ENCODE peak calls at places on chromosomes 6 and 20, in eight cellular contexts. M, V, F, R, A, U, T and X are unnamed samples.

GRCh38 chr20:23820493-23820892 is 6.0 kb downstream of the CST2 start:
- DNase-seq in R (no peak), U (no peak), V (no peak), A (no peak), F (no peak), T (no peak), M (peak; percentile 35), X (no peak)

GRCh38 chr20:64050261-64051032 is 1.0 kb upstream of the SOX18 start:
- DNase-seq in F (no peak), A (no peak), M (no peak), R (no peak), U (no peak), T (no peak), V (no peak), X (no peak)

GRCh38 chr6:111701146-111701545 is 95.5 kb upstream of the TRAF3IP2 start:
- DNase-seq in A (no peak), R (no peak), V (no peak), M (no peak), U (no peak), T (no peak), F (no peak), X (no peak)

GRCh38 chr6:2953098-2953497 is 18.3 kb downstream of the SERPINB6 start:
- DNase-seq in U (no peak), V (no peak), T (no peak), M (no peak), A (no peak), F (no peak), R (no peak), X (no peak)

GRCh38 chr6:6330407-6330806 is 9.9 kb upstream of the F13A1 start:
- DNase-seq in T (no peak), V (no peak), A (no peak), M (no peak), R (no peak), U (no peak), F (no peak), X (no peak)

GRCh38 chr6:135372758-135373157 is 124.8 kb downstream of the AHI1 start:
- DNase-seq in R (no peak), V (no peak), U (no peak), T (no peak), M (peak; percentile 44), A (no peak), F (no peak), X (no peak)

GRCh38 chr20:61766921-61767610 is 298.6 kb downstream of the TAF4 start:
- DNase-seq in A (no peak), M (no peak), F (no peak), V (no peak), R (peak; percentile 35), U (no peak), T (no peak), X (no peak)

GRCh38 chr20:54872440-54872839 is 397.0 kb downstream of the DOK5 start:
- DNase-seq in R (no peak), T (no peak), A (no peak), F (no peak), M (no peak), U (no peak), V (no peak), X (no peak)

GRCh38 chr6:36752886-36753506 is 55.4 kb downstream of the RAB44 start:
- DNase-seq in A (no peak), F (no peak), T (no peak), R (no peak), M (no peak), U (no peak), V (no peak), X (no peak)

GRCh38 chr6:169073311-169073710 is 180.3 kb downstream of the THBS2 start:
- DNase-seq in R (no peak), F (no peak), A (peak; percentile 68), U (no peak), T (no peak), M (peak; percentile 91), V (no peak), X (no peak)

GRCh38 chr20:4272225-4272624 is 256.9 kb upstream of the RNF24 start:
- DNase-seq in F (no peak), R (no peak), V (no peak), A (no peak), M (peak; percentile 29), U (no peak), T (no peak), X (peak; percentile 23)

GRCh38 chr20:48594533-48594932 is 233.3 kb downstream of the PREX1 start:
- DNase-seq in A (no peak), F (no peak), V (no peak), T (no peak), U (no peak), R (peak; percentile 24), M (no peak), X (no peak)

GRCh38 chr6:14742171-14742570 is 503.7 kb upstream of the JARID2 start:
- DNase-seq in V (no peak), T (no peak), M (no peak), R (no peak), A (no peak), U (no peak), F (no peak), X (no peak)

GRCh38 chr20:13839421-13840092 is 54.7 kb downstream of the NDUFAF5 start:
- DNase-seq in M (peak; percentile 48), A (no peak), U (no peak), V (no peak), F (no peak), T (no peak), R (no peak), X (peak; percentile 16)

GRCh38 chr6:71855406-71855805 is 30.9 kb upstream of the RIMS1 start:
- DNase-seq in R (no peak), F (no peak), T (no peak), V (no peak), U (no peak), A (no peak), M (no peak), X (peak; percentile 16)

GRCh38 chr6:75609639-75610590 is 8.2 kb downstream of the SENP6 start:
- DNase-seq in F (no peak), A (peak; percentile 34), V (no peak), M (peak; percentile 44), R (no peak), U (no peak), T (no peak), X (peak; percentile 22)

GRCh38 chr20:63690898-63691710 is 5.3 kb upstream of the TNFRSF6B start:
- DNase-seq in T (no peak), U (no peak), R (peak; percentile 67), F (no peak), M (no peak), V (peak; percentile 70), A (no peak), X (no peak)

GRCh38 chr20:2109425-2110210 is 8.0 kb downstream of the STK35 start:
- DNase-seq in M (peak; percentile 15), U (no peak), A (no peak), T (peak; percentile 75), V (no peak), F (no peak), R (peak; percentile 57), X (peak; percentile 19)

GRCh38 chr6:154706389-154706788 is 26.8 kb upstream of the SCAF8 start:
- DNase-seq in V (no peak), T (no peak), A (no peak), R (no peak), U (no peak), F (no peak), M (no peak), X (no peak)
- TF ChIP-seq CTCF in V (no peak), T (no peak), A (no peak), R (no peak), U (no peak), F (no peak), M (no peak), X (no peak)

GRCh38 chr6:30861257-30862048 is 22.9 kb upstream of the DDR1 start:
- DNase-seq in A (no peak), F (no peak), R (no peak), M (no peak), U (no peak), V (no peak), T (no peak), X (no peak)

GRCh38 chr6:30862156-30862875 is 22.0 kb upstream of the DDR1 start:
- DNase-seq in M (no peak), R (no peak), T (no peak), F (no peak), U (no peak), A (no peak), V (no peak), X (no peak)

GRCh38 chr6:30854641-30855040 is 29.7 kb upstream of the DDR1 start:
- DNase-seq in U (no peak), R (no peak), M (no peak), V (no peak), T (no peak), F (no peak), A (no peak), X (no peak)

GRCh38 chr6:30855429-30856069 is 28.8 kb upstream of the DDR1 start:
- DNase-seq in U (no peak), V (no peak), R (no peak), A (no peak), T (no peak), M (no peak), F (no peak), X (no peak)

DNA sequence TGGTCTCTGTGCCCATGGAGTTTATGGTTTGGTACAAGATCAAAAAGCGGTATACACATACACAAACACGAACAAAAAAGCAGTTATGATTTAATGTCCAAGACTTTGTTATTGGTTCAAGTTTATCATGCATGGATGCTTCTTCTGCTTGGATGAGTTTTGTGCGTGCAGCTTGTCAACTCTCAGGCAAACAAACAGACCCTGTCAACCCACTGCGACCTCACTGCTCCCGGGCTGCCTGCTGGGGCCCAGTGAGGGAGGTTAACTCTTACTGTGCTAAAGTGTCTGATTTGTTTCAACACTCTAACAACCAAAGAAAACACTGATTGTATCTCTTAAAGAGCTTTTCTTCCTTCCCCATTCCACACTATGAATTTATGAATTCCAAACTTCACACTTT is 26.8 kb upstream of the DDR1 start:
- DNase-seq in F (no peak), V (no peak), R (no peak), U (no peak), A (no peak), T (no peak), M (no peak), X (no peak)
- H3K4me3 ChIP-seq in F (no peak overlapping the region), V (no peak overlapping the region), R (no peak overlapping the region), U (no peak overlapping the region), A (no peak overlapping the region), T (no peak overlapping the region), M (no peak overlapping the region), X (no peak overlapping the region)

GRCh38 chr20:57332105-57333089 is 2.8 kb downstream of the SPO11 start:
- DNase-seq in M (no peak), U (no peak), F (no peak), R (no peak), A (no peak), T (no peak), V (no peak), X (peak; percentile 55)
- TF ChIP-seq CTCF in M (no peak), U (no peak), F (no peak), R (no peak), A (no peak), T (no peak), V (no peak), X (peak; percentile 76)

DNA sequence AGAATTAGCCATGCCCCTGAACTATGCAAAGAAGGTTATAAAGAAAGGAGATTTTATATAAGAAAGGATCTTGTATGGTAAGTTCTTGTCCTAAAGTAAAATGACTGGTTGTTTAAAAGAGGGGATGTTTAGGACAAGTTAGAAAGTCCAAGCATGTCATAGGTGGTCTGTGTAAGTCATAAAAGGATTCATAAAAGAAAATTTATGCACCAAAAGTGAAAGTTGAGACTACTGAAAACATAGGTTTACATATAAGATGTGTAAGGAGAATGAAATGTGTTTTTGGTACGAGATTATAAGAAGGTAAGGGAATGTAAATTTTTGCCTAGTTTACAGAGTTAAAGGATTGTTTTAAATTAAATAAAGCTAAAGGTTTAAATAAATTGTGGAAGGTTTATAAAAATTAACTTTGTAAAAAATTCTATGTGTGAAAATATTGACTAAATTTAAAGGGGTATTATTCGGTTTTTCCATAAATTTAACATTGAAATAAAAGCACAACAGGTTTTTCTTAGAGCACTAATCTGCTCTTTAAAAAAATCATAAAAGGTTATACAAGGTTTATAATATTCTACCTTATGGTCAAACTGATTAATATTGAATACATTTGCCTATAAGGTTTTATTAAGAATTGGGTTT is 93.6 kb upstream of the UST start:
- DNase-seq in U (no peak), T (no peak), A (no peak), R (no peak), V (no peak), F (no peak), M (peak; percentile 31), X (no peak)
- H3K4me3 ChIP-seq in U (no peak overlapping the region), T (no peak overlapping the region), A (no peak overlapping the region), R (no peak overlapping the region), V (no peak overlapping the region), F (no peak overlapping the region), M (no peak overlapping the region), X (no peak overlapping the region)